ENCODE peak calls at places on chromosome 5, in eight cellular contexts. H is endothelial cell of umbilical vein, D is heart left ventricle, Y is cardiac muscle cell, F is PC-3, S is lower lobe of right lung, L is BE2C, G is GM12878. B is an unnamed sample. For H3K36me3, the result is how much of the 10 kb centered on the place peaks cover.

GRCh38 chr5:41408676-41409443 is 101.5 kb downstream of the PLCXD3 start:
- DNase-seq in H (no peak), D (no peak), Y (no peak), F (peak), S (no peak), L (no peak), G (no peak), B (peak)

GRCh38 chr5:133247881-133248642 is 196.2 kb downstream of the HSPA4 start:
- DNase-seq in H (peak), D (no peak), Y (peak), F (no peak), S (peak), L (peak), G (no peak), B (peak)

GRCh38 chr5:132446621-132447020 is 44.0 kb downstream of the IRF1 start:
- DNase-seq in H (peak), D (peak), Y (no peak), F (no peak), S (no peak), L (no peak), G (no peak), B (no peak)

GRCh38 chr5:77768978-77769377 is 7.2 kb downstream of the TBCA start:
- DNase-seq in H (no peak), D (no peak), Y (no peak), F (no peak), S (no peak), L (no peak), G (no peak), B (no peak)

GRCh38 chr5:39021413-39021812 is 52.8 kb downstream of the RICTOR start:
- DNase-seq in H (no peak), D (no peak), Y (peak), F (no peak), S (no peak), L (no peak), G (no peak), B (no peak)

GRCh38 chr5:172444110-172444510 is 10.2 kb downstream of the SH3PXD2B start:
- DNase-seq in H (peak), D (no peak), Y (no peak), F (peak), S (no peak), L (no peak), G (no peak), B (peak)

GRCh38 chr5:150202501-150202900 is 12.6 kb downstream of the SLC6A7 start:
- DNase-seq in H (no peak), D (no peak), Y (no peak), F (no peak), S (no peak), L (no peak), G (no peak), B (no peak)

GRCh38 chr5:176608937-176609723 is 826 bp downstream of the GPRIN1 start:
- DNase-seq in H (no peak), D (no peak), Y (no peak), F (no peak), S (no peak), L (peak), G (no peak), B (peak)

GRCh38 chr5:157828949-157829639 is 29.9 kb downstream of the CLINT1 start:
- DNase-seq in H (peak), D (no peak), Y (no peak), F (peak), S (no peak), L (no peak), G (no peak), B (no peak)

GRCh38 chr5:135546912-135547311 is 11.1 kb upstream of the NEUROG1 start:
- DNase-seq in H (no peak), D (no peak), Y (no peak), F (no peak), S (no peak), L (no peak), G (no peak), B (peak)

DNA sequence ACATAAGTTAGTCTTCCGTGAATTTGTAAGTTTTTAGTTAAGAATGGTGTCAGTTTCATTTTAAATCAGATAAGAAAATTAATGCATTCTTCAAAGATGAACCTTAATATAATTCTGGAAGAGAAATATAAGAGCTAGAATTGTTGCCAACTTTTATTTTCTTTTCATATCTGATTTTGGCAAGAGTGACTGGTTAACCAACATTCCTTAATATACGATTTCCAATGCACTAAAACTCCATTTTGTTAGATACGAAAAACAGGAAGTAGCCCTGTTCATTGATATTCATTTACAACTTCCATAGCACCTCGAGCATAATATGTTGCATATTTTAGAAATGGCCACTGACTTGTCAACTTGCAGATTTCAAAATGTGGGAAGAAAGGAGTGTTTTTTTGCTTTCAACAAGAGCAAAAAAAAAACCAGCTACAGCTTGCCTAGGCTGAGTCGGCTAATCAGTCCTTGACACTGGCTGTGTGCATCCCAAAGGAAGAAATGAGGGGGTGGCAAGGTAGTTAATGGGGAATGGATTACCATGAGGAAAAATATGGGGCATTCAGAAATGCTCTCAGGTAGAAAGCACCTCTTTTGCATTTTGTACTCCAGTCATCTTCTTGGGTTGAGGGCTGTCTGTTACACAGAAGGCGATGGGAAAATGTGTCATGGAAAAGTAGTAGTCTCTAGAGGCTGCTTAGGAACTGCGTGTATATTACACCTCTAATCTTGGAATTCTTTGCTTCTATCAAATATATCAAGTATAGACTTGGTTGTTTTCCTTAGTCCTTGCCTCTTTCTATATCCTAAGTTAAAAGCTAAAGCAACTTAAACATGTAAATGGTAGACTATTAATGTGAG is 3.9 kb downstream of the MAP3K1 start:
- DNase-seq in H (peak), D (no peak), Y (no peak), F (peak), S (no peak), L (no peak), G (no peak), B (no peak)
- H3K4me3 ChIP-seq in H (peak), D (peak), Y (peak), F (peak), S (peak), L (peak), G (peak), B (no peak)

GRCh38 chr5:98455660-98456059 is 317.8 kb upstream of the RGMB start:
- DNase-seq in H (no peak), D (no peak), Y (no peak), F (peak), S (no peak), L (no peak), G (no peak), B (no peak)

GRCh38 chr5:98453309-98453708 is 320.2 kb upstream of the RGMB start:
- DNase-seq in H (no peak), D (no peak), Y (no peak), F (no peak), S (no peak), L (no peak), G (no peak), B (no peak)

GRCh38 chr5:98454407-98454806 is 319.1 kb upstream of the RGMB start:
- DNase-seq in H (no peak), D (no peak), Y (no peak), F (peak), S (no peak), L (no peak), G (no peak), B (no peak)

GRCh38 chr5:98458004-98458403 is 315.5 kb upstream of the RGMB start:
- DNase-seq in H (no peak), D (no peak), Y (no peak), F (peak), S (no peak), L (no peak), G (no peak), B (no peak)

DNA sequence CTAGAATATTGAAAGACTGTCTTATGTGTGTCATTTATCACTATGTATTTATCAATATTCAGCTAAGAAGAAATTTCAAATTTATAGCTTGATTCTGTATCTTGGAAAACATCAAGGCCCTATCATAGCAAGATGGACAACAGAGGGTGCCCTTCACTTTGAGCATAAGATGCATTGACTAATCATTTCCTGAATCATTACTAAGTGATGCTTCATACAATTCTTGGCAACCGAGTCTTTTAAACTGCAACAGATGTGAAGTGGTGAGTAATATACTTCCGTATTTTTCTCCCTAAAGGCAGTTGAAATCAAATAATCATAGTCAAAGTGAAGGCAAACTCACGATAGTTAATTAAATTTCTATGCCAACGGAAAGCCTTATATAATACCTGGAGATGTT is 318.6 kb upstream of the RGMB start:
- DNase-seq in H (peak), D (no peak), Y (no peak), F (peak), S (no peak), L (no peak), G (no peak), B (no peak)
- TF ChIP-seq CTCF in H (no peak), D (no peak), Y (peak), F (peak), S (no peak), L (no peak), G (no peak), B (no peak)

GRCh38 chr5:179840766-179841165 is 17.9 kb downstream of the MRNIP start:
- DNase-seq in H (no peak), D (no peak), Y (no peak), F (no peak), S (peak), L (no peak), G (no peak), B (no peak)
- H3K36me3 ChIP-seq in H (under half), D (under half), Y (under half), F (under half), S (half or more), L (under half), G (under half), B (under half)

DNA sequence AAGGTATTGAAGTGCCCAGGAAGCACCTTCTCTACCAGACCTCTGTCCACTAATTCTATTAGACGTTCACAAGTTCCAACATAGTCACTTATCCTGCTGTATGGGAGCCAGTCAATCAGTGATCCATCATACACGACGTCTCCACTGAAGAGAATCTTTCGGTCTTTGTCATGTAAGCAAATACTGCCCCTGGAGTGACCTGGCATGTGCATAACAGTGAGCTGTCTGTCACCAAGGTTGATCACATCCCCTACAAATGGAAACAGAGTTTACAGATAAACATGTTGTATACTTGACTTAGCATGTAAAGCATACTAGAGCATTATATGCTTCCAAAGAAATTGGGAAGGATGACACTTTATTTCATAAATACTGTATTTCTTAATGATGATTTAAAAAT is 13.3 kb downstream of the MBLAC2 start:
- DNase-seq in H (no peak), D (no peak), Y (no peak), F (no peak), S (no peak), L (no peak), G (no peak), B (no peak)
- H3K4me3 ChIP-seq in H (no peak), D (no peak), Y (no peak), F (no peak), S (no peak), L (no peak), G (no peak), B (no peak)

GRCh38 chr5:139251281-139251687 is 42.3 kb upstream of the MATR3 start:
- DNase-seq in H (peak), D (no peak), Y (no peak), F (peak), S (no peak), L (no peak), G (peak), B (no peak)
- TF ChIP-seq CTCF in H (peak), D (no peak), Y (peak), F (peak), S (peak), L (peak), G (peak), B (no peak)

DNA sequence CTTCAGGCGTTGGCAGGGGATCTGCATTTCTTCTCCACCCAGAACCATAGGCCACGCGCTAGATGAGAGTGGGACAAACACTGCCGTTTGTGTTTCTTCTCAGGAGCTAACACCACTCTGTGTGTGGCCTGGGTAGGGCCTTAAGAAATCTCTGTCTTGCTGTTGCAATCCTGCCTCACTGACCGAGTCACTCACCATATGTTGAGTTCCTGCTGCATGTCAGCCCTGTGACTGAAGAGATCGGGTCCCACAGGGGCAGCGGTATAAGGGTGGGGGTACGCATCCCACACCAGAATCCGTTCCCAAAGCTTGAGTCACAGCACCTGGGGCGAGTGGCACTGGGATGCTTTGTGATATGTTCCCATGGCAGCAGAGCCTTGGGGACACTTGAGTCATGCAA is 90.1 kb upstream of the OTULINL start:
- DNase-seq in H (no peak), D (no peak), Y (no peak), F (peak), S (no peak), L (no peak), G (no peak), B (no peak)
- H3K36me3 ChIP-seq in H (under half), D (under half), Y (under half), F (half or more), S (half or more), L (half or more), G (under half), B (under half)